ENCODE peak calls at places on chromosomes 6 and 20, in eight cellular contexts. One of them, this sample, is unnamed.

GRCh38 chr6:27867051-27867940 is 44.9 kb downstream of the OR2B2 start:
- DNase-seq in T1000: no peak
- DNase-seq in activated CD4-positive, alpha-beta T cell treated with anti-CD3 and anti-CD28 coated beads, Interleukin-2, amount 50 U/mL, for 1 hour: peak; percentile 61
- DNase-seq in RPMI7951: peak; percentile 94
- DNase-seq in glutamatergic neuron: peak; percentile 74
- DNase-seq in brain microvascular endothelial cell: peak; percentile 65
- DNase-seq in mesenteric fat pad: no peak
- DNase-seq in H9: peak; percentile 86
- DNase-seq in this sample: peak; percentile 77

GRCh38 chr6:75481394-75481793 is 12.2 kb downstream of the FILIP1 start:
- DNase-seq in brain microvascular endothelial cell: no peak
- DNase-seq in mesenteric fat pad: no peak
- DNase-seq in glutamatergic neuron: no peak
- DNase-seq in activated CD4-positive, alpha-beta T cell treated with anti-CD3 and anti-CD28 coated beads, Interleukin-2, amount 50 U/mL, for 1 hour: no peak
- DNase-seq in RPMI7951: no peak
- DNase-seq in T1000: no peak
- DNase-seq in H9: peak; percentile 33
- DNase-seq in this sample: no peak

GRCh38 chr6:135534773-135535380 is 37.3 kb upstream of the AHI1 start:
- DNase-seq in mesenteric fat pad: no peak
- DNase-seq in brain microvascular endothelial cell: peak; percentile 74
- DNase-seq in H9: no peak
- DNase-seq in RPMI7951: peak; percentile 48
- DNase-seq in glutamatergic neuron: no peak
- DNase-seq in T1000: no peak
- DNase-seq in activated CD4-positive, alpha-beta T cell treated with anti-CD3 and anti-CD28 coated beads, Interleukin-2, amount 50 U/mL, for 1 hour: no peak
- DNase-seq in this sample: no peak

GRCh38 chr6:139027620-139028182 is 844 bp upstream of the ABRACL start:
- DNase-seq in activated CD4-positive, alpha-beta T cell treated with anti-CD3 and anti-CD28 coated beads, Interleukin-2, amount 50 U/mL, for 1 hour: peak; percentile 24
- DNase-seq in RPMI7951: peak; percentile 58
- DNase-seq in brain microvascular endothelial cell: peak; percentile 40
- DNase-seq in T1000: no peak
- DNase-seq in mesenteric fat pad: no peak
- DNase-seq in glutamatergic neuron: peak; percentile 21
- DNase-seq in H9: peak; percentile 60
- DNase-seq in this sample: peak; percentile 43

GRCh38 chr6:63598001-63598250 is 25.6 kb downstream of the LOC128125822 start:
- DNase-seq in RPMI7951: no peak
- DNase-seq in glutamatergic neuron: no peak
- DNase-seq in mesenteric fat pad: no peak
- DNase-seq in brain microvascular endothelial cell: no peak
- DNase-seq in H9: peak; percentile 30
- DNase-seq in activated CD4-positive, alpha-beta T cell treated with anti-CD3 and anti-CD28 coated beads, Interleukin-2, amount 50 U/mL, for 1 hour: no peak
- DNase-seq in T1000: no peak
- DNase-seq in this sample: no peak

GRCh38 chr20:17613328-17614175 is 43.7 kb downstream of the DSTN start:
- DNase-seq in T1000: no peak
- DNase-seq in glutamatergic neuron: peak; percentile 16
- DNase-seq in H9: peak; percentile 26
- DNase-seq in brain microvascular endothelial cell: no peak
- DNase-seq in mesenteric fat pad: peak; percentile 87
- DNase-seq in activated CD4-positive, alpha-beta T cell treated with anti-CD3 and anti-CD28 coated beads, Interleukin-2, amount 50 U/mL, for 1 hour: no peak
- DNase-seq in RPMI7951: no peak
- DNase-seq in this sample: no peak

GRCh38 chr6:36594816-36595167 is 630 bp downstream of the SRSF3 start:
- DNase-seq in mesenteric fat pad: no peak
- DNase-seq in glutamatergic neuron: no peak
- DNase-seq in H9: no peak
- DNase-seq in T1000: no peak
- DNase-seq in RPMI7951: no peak
- DNase-seq in activated CD4-positive, alpha-beta T cell treated with anti-CD3 and anti-CD28 coated beads, Interleukin-2, amount 50 U/mL, for 1 hour: no peak
- DNase-seq in brain microvascular endothelial cell: no peak
- DNase-seq in this sample: no peak

GRCh38 chr6:3227363-3228045 is at the start of gene TUBB2B:
- DNase-seq in activated CD4-positive, alpha-beta T cell treated with anti-CD3 and anti-CD28 coated beads, Interleukin-2, amount 50 U/mL, for 1 hour: no peak
- DNase-seq in glutamatergic neuron: peak; percentile 99
- DNase-seq in brain microvascular endothelial cell: no peak
- DNase-seq in mesenteric fat pad: no peak
- DNase-seq in RPMI7951: no peak
- DNase-seq in H9: peak; percentile 94
- DNase-seq in T1000: no peak
- DNase-seq in this sample: no peak

GRCh38 chr6:12490904-12491571 is 200.9 kb downstream of the EDN1 start:
- DNase-seq in brain microvascular endothelial cell: peak; percentile 88
- DNase-seq in H9: no peak
- DNase-seq in RPMI7951: peak; percentile 97
- DNase-seq in activated CD4-positive, alpha-beta T cell treated with anti-CD3 and anti-CD28 coated beads, Interleukin-2, amount 50 U/mL, for 1 hour: no peak
- DNase-seq in T1000: no peak
- DNase-seq in glutamatergic neuron: no peak
- DNase-seq in mesenteric fat pad: no peak
- DNase-seq in this sample: peak; percentile 83

GRCh38 chr6:46484081-46484820 is 7.0 kb downstream of the RCAN2 start:
- DNase-seq in mesenteric fat pad: no peak
- DNase-seq in glutamatergic neuron: peak; percentile 33
- DNase-seq in brain microvascular endothelial cell: no peak
- DNase-seq in T1000: no peak
- DNase-seq in activated CD4-positive, alpha-beta T cell treated with anti-CD3 and anti-CD28 coated beads, Interleukin-2, amount 50 U/mL, for 1 hour: no peak
- DNase-seq in RPMI7951: no peak
- DNase-seq in H9: no peak
- DNase-seq in this sample: no peak

GRCh38 chr6:163897030-163897429 is 482.5 kb downstream of the QKI start:
- DNase-seq in activated CD4-positive, alpha-beta T cell treated with anti-CD3 and anti-CD28 coated beads, Interleukin-2, amount 50 U/mL, for 1 hour: no peak
- DNase-seq in T1000: no peak
- DNase-seq in brain microvascular endothelial cell: peak; percentile 11
- DNase-seq in H9: no peak
- DNase-seq in mesenteric fat pad: no peak
- DNase-seq in glutamatergic neuron: no peak
- DNase-seq in RPMI7951: peak; percentile 55
- DNase-seq in this sample: no peak

GRCh38 chr6:100806280-100806679 is 74.8 kb downstream of the ASCC3 start:
- DNase-seq in brain microvascular endothelial cell: no peak
- DNase-seq in activated CD4-positive, alpha-beta T cell treated with anti-CD3 and anti-CD28 coated beads, Interleukin-2, amount 50 U/mL, for 1 hour: no peak
- DNase-seq in glutamatergic neuron: no peak
- DNase-seq in H9: no peak
- DNase-seq in T1000: no peak
- DNase-seq in mesenteric fat pad: no peak
- DNase-seq in RPMI7951: no peak
- DNase-seq in this sample: no peak

GRCh38 chr6:3615391-3616380 is 135.8 kb downstream of the PXDC1 start:
- DNase-seq in activated CD4-positive, alpha-beta T cell treated with anti-CD3 and anti-CD28 coated beads, Interleukin-2, amount 50 U/mL, for 1 hour: no peak
- DNase-seq in mesenteric fat pad: no peak
- DNase-seq in brain microvascular endothelial cell: no peak
- DNase-seq in glutamatergic neuron: no peak
- DNase-seq in H9: no peak
- DNase-seq in T1000: no peak
- DNase-seq in RPMI7951: peak; percentile 8
- DNase-seq in this sample: no peak

GRCh38 chr6:36848658-36849441 is 9.6 kb upstream of the CPNE5 start:
- DNase-seq in glutamatergic neuron: peak; percentile 79
- DNase-seq in brain microvascular endothelial cell: no peak
- DNase-seq in H9: peak; percentile 84
- DNase-seq in mesenteric fat pad: no peak
- DNase-seq in activated CD4-positive, alpha-beta T cell treated with anti-CD3 and anti-CD28 coated beads, Interleukin-2, amount 50 U/mL, for 1 hour: no peak
- DNase-seq in T1000: no peak
- DNase-seq in RPMI7951: no peak
- DNase-seq in this sample: peak; percentile 61

GRCh38 chr6:25485820-25486559 is 166.0 kb upstream of the SCGN start:
- DNase-seq in brain microvascular endothelial cell: no peak
- DNase-seq in mesenteric fat pad: no peak
- DNase-seq in RPMI7951: no peak
- DNase-seq in activated CD4-positive, alpha-beta T cell treated with anti-CD3 and anti-CD28 coated beads, Interleukin-2, amount 50 U/mL, for 1 hour: no peak
- DNase-seq in glutamatergic neuron: peak; percentile 35
- DNase-seq in T1000: no peak
- DNase-seq in H9: no peak
- DNase-seq in this sample: no peak

GRCh38 chr6:125301435-125302391 is at the start of gene HDDC2:
- DNase-seq in RPMI7951: peak; percentile 83
- DNase-seq in T1000: peak; percentile 40
- DNase-seq in activated CD4-positive, alpha-beta T cell treated with anti-CD3 and anti-CD28 coated beads, Interleukin-2, amount 50 U/mL, for 1 hour: peak; percentile 22
- DNase-seq in glutamatergic neuron: peak; percentile 85
- DNase-seq in brain microvascular endothelial cell: peak; percentile 44
- DNase-seq in mesenteric fat pad: peak; percentile 95
- DNase-seq in H9: peak; percentile 67
- DNase-seq in this sample: peak; percentile 57

GRCh38 chr20:17957505-17958325 is 10.9 kb downstream of the SNX5 start:
- DNase-seq in brain microvascular endothelial cell: no peak
- DNase-seq in activated CD4-positive, alpha-beta T cell treated with anti-CD3 and anti-CD28 coated beads, Interleukin-2, amount 50 U/mL, for 1 hour: no peak
- DNase-seq in mesenteric fat pad: no peak
- DNase-seq in RPMI7951: no peak
- DNase-seq in T1000: no peak
- DNase-seq in glutamatergic neuron: no peak
- DNase-seq in H9: no peak
- DNase-seq in this sample: no peak

GRCh38 chr6:135064586-135064985 is 10.0 kb upstream of the HBS1L start:
- DNase-seq in activated CD4-positive, alpha-beta T cell treated with anti-CD3 and anti-CD28 coated beads, Interleukin-2, amount 50 U/mL, for 1 hour: no peak
- DNase-seq in RPMI7951: no peak
- DNase-seq in brain microvascular endothelial cell: no peak
- DNase-seq in mesenteric fat pad: no peak
- DNase-seq in H9: no peak
- DNase-seq in glutamatergic neuron: no peak
- DNase-seq in T1000: no peak
- DNase-seq in this sample: no peak

This sample was measured in epithelial cell of esophagus.